ENCODE peak calls at places on chromosomes 6 and 20, in nine cellular contexts. U, L, A, F, R, K, E, V and N are unnamed samples.

GRCh38 chr6:4698901-4699659 is 77.1 kb upstream of the CDYL start:
- DNase-seq in A (peak; percentile 16), R (no peak), F (no peak), U (no peak), K (no peak), E (no peak), V (no peak), L (no peak), N (no peak)

GRCh38 chr6:43013020-43013842 is 515 bp downstream of the MEA1 start:
- DNase-seq in U (no peak), F (no peak), K (no peak), V (no peak), R (no peak), A (peak; percentile 7), L (peak; percentile 29), E (no peak), N (no peak)

GRCh38 chr20:13284830-13285229 is 63.8 kb downstream of the ISM1 start:
- DNase-seq in U (no peak), L (no peak), F (no peak), R (no peak), A (no peak), K (no peak), E (no peak), V (no peak), N (no peak)

GRCh38 chr20:17676378-17676759 is 5.7 kb downstream of the RRBP1 start:
- DNase-seq in U (no peak), A (no peak), K (no peak), F (no peak), R (no peak), E (no peak), L (no peak), V (no peak), N (no peak)

GRCh38 chr6:77340331-77340730 is 123.0 kb downstream of the HTR1B start:
- DNase-seq in F (no peak), L (no peak), A (no peak), K (no peak), E (no peak), U (no peak), V (no peak), R (no peak), N (no peak)

GRCh38 chr20:24148372-24148771 is 159.8 kb upstream of the GGTLC1 start:
- DNase-seq in K (no peak), U (no peak), R (no peak), V (peak; percentile 64), A (no peak), L (peak; percentile 34), E (no peak), F (peak; percentile 14), N (no peak)

GRCh38 chr6:117906905-117907599 is at the start of gene SLC35F1:
- DNase-seq in U (no peak), L (no peak), V (no peak), R (no peak), E (no peak), F (no peak), K (peak; percentile 10), A (peak; percentile 26), N (peak; percentile 77)

GRCh38 chr6:122289721-122290501 is 109.5 kb upstream of the HSF2 start:
- DNase-seq in R (no peak), E (no peak), F (no peak), K (no peak), L (no peak), V (no peak), U (peak; percentile 18), A (peak; percentile 6), N (no peak)

GRCh38 chr6:74734901-74735300 is 471.0 kb downstream of the COL12A1 start:
- DNase-seq in L (no peak), V (no peak), K (no peak), E (no peak), R (no peak), F (no peak), A (no peak), U (no peak), N (no peak)

GRCh38 chr6:132764370-132764769 is 6.7 kb upstream of the VNN2 start:
- DNase-seq in V (no peak), U (peak; percentile 82), K (no peak), E (no peak), A (peak; percentile 81), F (no peak), R (no peak), L (no peak), N (no peak)

GRCh38 chr6:84801250-84801649 is 36.9 kb upstream of the TBX18 start:
- DNase-seq in E (no peak), A (peak; percentile 37), F (no peak), U (peak; percentile 52), L (no peak), R (no peak), V (no peak), K (no peak), N (no peak)

GRCh38 chr6:30889921-30890645 is 5.8 kb downstream of the DDR1 start:
- DNase-seq in V (no peak), A (no peak), F (no peak), K (no peak), R (no peak), U (no peak), E (no peak), L (no peak), N (peak; percentile 49)

GRCh38 chr6:44297063-44298038 is 15.8 kb downstream of the AARS2 start:
- DNase-seq in E (peak; percentile 46), K (peak; percentile 58), V (peak; percentile 23), U (no peak), F (peak; percentile 11), A (peak; percentile 35), R (peak; percentile 30), L (no peak), N (peak; percentile 74)